ENCODE peak calls at places on chromosome 5, in eight cellular contexts. One of them, this sample, is unnamed.

GRCh38 chr5:2399804-2400203 is 351.7 kb downstream of the IRX2 start:
- DNase-seq in central memory CD4-positive, alpha-beta T cell: no peak
- DNase-seq in body of pancreas: no peak
- DNase-seq in head of caudate nucleus: no peak
- DNase-seq in H54: no peak
- DNase-seq in pons: no peak
- DNase-seq in HFF-Myc: no peak
- DNase-seq in stimulated activated CD8-positive, alpha-beta memory T cell treated with anti-CD3 and anti-CD28 coated beads, Interleukin-7, amount 100 ng/mL, for 48 hours: no peak
- DNase-seq in this sample: no peak

GRCh38 chr5:16528382-16528849 is 62.8 kb upstream of the ZNF622 start:
- DNase-seq in head of caudate nucleus: no peak
- DNase-seq in stimulated activated CD8-positive, alpha-beta memory T cell treated with anti-CD3 and anti-CD28 coated beads, Interleukin-7, amount 100 ng/mL, for 48 hours: no peak
- DNase-seq in body of pancreas: no peak
- DNase-seq in H54: no peak
- DNase-seq in HFF-Myc: no peak
- DNase-seq in pons: no peak
- DNase-seq in central memory CD4-positive, alpha-beta T cell: no peak
- DNase-seq in this sample: no peak

GRCh38 chr5:95886340-95887044 is 64.0 kb upstream of the GLRX start:
- DNase-seq in central memory CD4-positive, alpha-beta T cell: no peak
- DNase-seq in H54: no peak
- DNase-seq in pons: no peak
- DNase-seq in HFF-Myc: no peak
- DNase-seq in head of caudate nucleus: no peak
- DNase-seq in stimulated activated CD8-positive, alpha-beta memory T cell treated with anti-CD3 and anti-CD28 coated beads, Interleukin-7, amount 100 ng/mL, for 48 hours: no peak
- DNase-seq in body of pancreas: no peak
- DNase-seq in this sample: no peak

GRCh38 chr5:54838843-54839242 is 146.6 kb downstream of the ESM1 start:
- DNase-seq in head of caudate nucleus: no peak
- DNase-seq in central memory CD4-positive, alpha-beta T cell: no peak
- DNase-seq in H54: no peak
- DNase-seq in HFF-Myc: no peak
- DNase-seq in pons: no peak
- DNase-seq in body of pancreas: no peak
- DNase-seq in stimulated activated CD8-positive, alpha-beta memory T cell treated with anti-CD3 and anti-CD28 coated beads, Interleukin-7, amount 100 ng/mL, for 48 hours: no peak
- DNase-seq in this sample: no peak

GRCh38 chr5:168532471-168532870 is 3.4 kb downstream of the FBLL1 start:
- DNase-seq in pons: no peak
- DNase-seq in body of pancreas: no peak
- DNase-seq in H54: no peak
- DNase-seq in stimulated activated CD8-positive, alpha-beta memory T cell treated with anti-CD3 and anti-CD28 coated beads, Interleukin-7, amount 100 ng/mL, for 48 hours: no peak
- DNase-seq in head of caudate nucleus: no peak
- DNase-seq in central memory CD4-positive, alpha-beta T cell: no peak
- DNase-seq in HFF-Myc: no peak
- DNase-seq in this sample: no peak

GRCh38 chr5:176744584-176744965 is 65.8 kb upstream of the UNC5A start:
- DNase-seq in central memory CD4-positive, alpha-beta T cell: no peak
- DNase-seq in head of caudate nucleus: no peak
- DNase-seq in pons: no peak
- DNase-seq in body of pancreas: no peak
- DNase-seq in H54: no peak
- DNase-seq in HFF-Myc: no peak
- DNase-seq in stimulated activated CD8-positive, alpha-beta memory T cell treated with anti-CD3 and anti-CD28 coated beads, Interleukin-7, amount 100 ng/mL, for 48 hours: no peak
- DNase-seq in this sample: no peak

GRCh38 chr5:178385472-178385853 is 152.9 kb upstream of the PHYKPL start:
- DNase-seq in body of pancreas: no peak
- DNase-seq in head of caudate nucleus: no peak
- DNase-seq in H54: peak; percentile 31
- DNase-seq in central memory CD4-positive, alpha-beta T cell: no peak
- DNase-seq in stimulated activated CD8-positive, alpha-beta memory T cell treated with anti-CD3 and anti-CD28 coated beads, Interleukin-7, amount 100 ng/mL, for 48 hours: no peak
- DNase-seq in pons: no peak
- DNase-seq in HFF-Myc: no peak
- DNase-seq in this sample: no peak

GRCh38 chr5:68419637-68420452 is 204.3 kb downstream of the PIK3R1 start:
- DNase-seq in central memory CD4-positive, alpha-beta T cell: no peak
- DNase-seq in pons: no peak
- DNase-seq in head of caudate nucleus: no peak
- DNase-seq in body of pancreas: no peak
- DNase-seq in H54: peak; percentile 12
- DNase-seq in HFF-Myc: peak; percentile 21
- DNase-seq in stimulated activated CD8-positive, alpha-beta memory T cell treated with anti-CD3 and anti-CD28 coated beads, Interleukin-7, amount 100 ng/mL, for 48 hours: no peak
- DNase-seq in this sample: no peak

GRCh38 chr5:170892201-170892600 is 30.4 kb downstream of the RANBP17 start:
- DNase-seq in stimulated activated CD8-positive, alpha-beta memory T cell treated with anti-CD3 and anti-CD28 coated beads, Interleukin-7, amount 100 ng/mL, for 48 hours: no peak
- DNase-seq in head of caudate nucleus: no peak
- DNase-seq in HFF-Myc: no peak
- DNase-seq in pons: no peak
- DNase-seq in body of pancreas: no peak
- DNase-seq in central memory CD4-positive, alpha-beta T cell: no peak
- DNase-seq in H54: no peak
- DNase-seq in this sample: no peak

GRCh38 chr5:56908942-56909293 is 478 bp upstream of the SETD9 start:
- DNase-seq in pons: no peak
- DNase-seq in stimulated activated CD8-positive, alpha-beta memory T cell treated with anti-CD3 and anti-CD28 coated beads, Interleukin-7, amount 100 ng/mL, for 48 hours: no peak
- DNase-seq in body of pancreas: no peak
- DNase-seq in head of caudate nucleus: peak; percentile 55
- DNase-seq in H54: peak; percentile 52
- DNase-seq in central memory CD4-positive, alpha-beta T cell: no peak
- DNase-seq in HFF-Myc: no peak
- DNase-seq in this sample: no peak

This sample was measured in naive B cell.